ENCODE peak calls at places on chromosomes 12 and 14, in four cellular contexts. One of them, this sample, is unnamed.

GRCh38 chr14:101464984-101465794 is 96.1 kb upstream of the DIO3 start:
- DNase-seq in neural crest cell: no peak
- DNase-seq in NCI-H510A treated with DMSO at 0.1 percent for 48 hours: no peak
- DNase-seq in T-helper 2 cell: no peak
- DNase-seq in this sample: no peak

GRCh38 chr14:77372304-77372841 is 4.5 kb downstream of the TMED8 start:
- DNase-seq in neural crest cell: no peak
- DNase-seq in NCI-H510A treated with DMSO at 0.1 percent for 48 hours: no peak
- DNase-seq in T-helper 2 cell: no peak
- DNase-seq in this sample: no peak

GRCh38 chr12:19826988-19827550 is 387.8 kb downstream of the AEBP2 start:
- DNase-seq in neural crest cell: no peak
- DNase-seq in NCI-H510A treated with DMSO at 0.1 percent for 48 hours: no peak
- DNase-seq in T-helper 2 cell: no peak
- DNase-seq in this sample: no peak

GRCh38 chr14:64698899-64699298 is 5.3 kb upstream of the PLEKHG3 start:
- DNase-seq in neural crest cell: no peak
- DNase-seq in NCI-H510A treated with DMSO at 0.1 percent for 48 hours: peak
- DNase-seq in T-helper 2 cell: no peak
- DNase-seq in this sample: no peak

GRCh38 chr14:60089201-60089600 is 2.5 kb upstream of the PCNX4 start:
- DNase-seq in neural crest cell: no peak
- DNase-seq in NCI-H510A treated with DMSO at 0.1 percent for 48 hours: no peak
- DNase-seq in T-helper 2 cell: no peak
- DNase-seq in this sample: no peak

GRCh38 chr14:99794156-99794780 is 1.1 kb downstream of the EML1 start:
- DNase-seq in neural crest cell: no peak
- DNase-seq in NCI-H510A treated with DMSO at 0.1 percent for 48 hours: peak
- DNase-seq in T-helper 2 cell: no peak
- DNase-seq in this sample: no peak

GRCh38 chr12:120536064-120536791 is 2.1 kb downstream of the RNF10 start:
- DNase-seq in neural crest cell: no peak
- DNase-seq in NCI-H510A treated with DMSO at 0.1 percent for 48 hours: peak
- DNase-seq in T-helper 2 cell: no peak
- DNase-seq in this sample: no peak

GRCh38 chr12:114936148-114937099 is 252.4 kb upstream of the TBX3 start:
- DNase-seq in neural crest cell: no peak
- DNase-seq in NCI-H510A treated with DMSO at 0.1 percent for 48 hours: peak
- DNase-seq in T-helper 2 cell: no peak
- DNase-seq in this sample: no peak